ENCODE peak calls at places on chromosomes 12 and 14, in five cellular contexts. S is testis, O is IMR-90, I is H1, Y is gastrocnemius medialis. Q is an unnamed sample.

GRCh38 chr12:27207626-27208413 is 36.3 kb upstream of the STK38L start:
- DNase-seq in O (peak), I (no peak), Y (no peak), S (no peak), Q (no peak)

GRCh38 chr14:43900173-43900655 is 606.9 kb downstream of the FSCB start:
- DNase-seq in O (no peak), I (no peak), Y (no peak), S (no peak), Q (no peak)

GRCh38 chr12:58654021-58654420 is 266.3 kb downstream of the LRIG3 start:
- DNase-seq in S (no peak), I (no peak), O (no peak), Y (no peak), Q (no peak)

GRCh38 chr14:52481864-52482263 is 70.4 kb downstream of the TXNDC16 start:
- DNase-seq in S (no peak), I (no peak), O (no peak), Y (no peak), Q (no peak)

GRCh38 chr12:91877022-91877421 is 268.6 kb downstream of the BTG1 start:
- DNase-seq in Y (peak), S (peak), I (no peak), O (peak), Q (no peak)

GRCh38 chr14:96634896-96635295 is 132.7 kb downstream of the PAPOLA start:
- DNase-seq in S (no peak), I (peak), O (no peak), Y (no peak), Q (no peak)

GRCh38 chr14:103260629-103261124 is 73.4 kb upstream of the EIF5 start:
- DNase-seq in Y (no peak), I (peak), O (peak), S (peak), Q (no peak)

GRCh38 chr12:53320352-53321195 is 836 bp downstream of the AAAS start:
- DNase-seq in S (no peak), Y (no peak), I (no peak), O (no peak), Q (no peak)

GRCh38 chr12:44873898-44874297 is 2.2 kb downstream of the NELL2 start:
- DNase-seq in S (no peak), Y (no peak), O (peak), I (no peak), Q (no peak)

GRCh38 chr12:111605931-111606625 is 7.0 kb upstream of the ATXN2 start:
- DNase-seq in I (no peak), S (no peak), O (no peak), Y (no peak), Q (no peak)

GRCh38 chr12:51262758-51263177 is 7.4 kb downstream of the SMAGP start:
- DNase-seq in O (peak), I (peak), S (peak), Y (no peak), Q (no peak)

GRCh38 chr14:20436363-20436755 is 393 bp upstream of the KLHL33 start:
- DNase-seq in S (no peak), Y (no peak), O (peak), I (no peak), Q (peak)

GRCh38 chr14:60657609-60657983 is 8.3 kb upstream of the SIX1 start:
- DNase-seq in Y (no peak), O (no peak), I (no peak), S (no peak), Q (no peak)

GRCh38 chr12:110927545-110927944 is 7.2 kb upstream of the MYL2 start:
- DNase-seq in S (no peak), O (no peak), Y (no peak), I (no peak), Q (no peak)

GRCh38 chr12:58529897-58530296 is 390.4 kb downstream of the LRIG3 start:
- DNase-seq in O (peak), I (no peak), Y (no peak), S (no peak), Q (peak)

GRCh38 chr14:90281261-90281660 is 24.9 kb downstream of the PSMC1 start:
- DNase-seq in S (no peak), O (peak), I (no peak), Y (no peak), Q (peak)

GRCh38 chr14:67766035-67766680 is 50.2 kb downstream of the ZFYVE26 start:
- DNase-seq in Y (no peak), I (no peak), O (no peak), S (no peak), Q (no peak)

GRCh38 chr14:71658261-71658860 is 273.9 kb upstream of the RGS6 start:
- DNase-seq in S (no peak), O (no peak), Y (no peak), I (no peak), Q (no peak)

GRCh38 chr12:119949145-119949544 is 39.9 kb upstream of the BICDL1 start:
- DNase-seq in S (no peak), O (no peak), I (no peak), Y (no peak), Q (no peak)

GRCh38 chr12:108799528-108800243 is 57.7 kb downstream of the SSH1 start:
- DNase-seq in Y (no peak), I (no peak), S (no peak), O (no peak), Q (no peak)

GRCh38 chr12:64609543-64610091 is 678 bp upstream of the RASSF3 start:
- DNase-seq in S (no peak), O (peak), I (no peak), Y (no peak), Q (no peak)

GRCh38 chr14:92659765-92660561 is 88.5 kb downstream of the LGMN start:
- DNase-seq in O (no peak), S (peak), I (no peak), Y (peak), Q (peak)

GRCh38 chr12:68789144-68789878 is 18.7 kb upstream of the MDM2 start:
- DNase-seq in Y (no peak), I (no peak), S (no peak), O (no peak), Q (peak)

GRCh38 chr12:114858388-114859146 is 174.6 kb upstream of the TBX3 start:
- DNase-seq in O (no peak), I (no peak), S (no peak), Y (no peak), Q (no peak)

GRCh38 chr14:36317650-36318049 is 2.8 kb downstream of the MBIP start:
- DNase-seq in S (no peak), O (peak), Y (no peak), I (no peak), Q (no peak)

GRCh38 chr12:66587912-66588311 is 91.0 kb downstream of the GRIP1 start:
- DNase-seq in O (peak), S (no peak), Y (no peak), I (no peak), Q (no peak)

GRCh38 chr12:87924149-87924548 is 105.1 kb downstream of the C12orf50 start:
- DNase-seq in O (peak), S (no peak), Y (no peak), I (no peak), Q (no peak)

GRCh38 chr12:40911676-40912075 is 219.4 kb downstream of the CNTN1 start:
- DNase-seq in Y (no peak), O (no peak), S (no peak), I (no peak), Q (no peak)

GRCh38 chr14:77498984-77499527 is 440 bp upstream of the ISM2 start:
- DNase-seq in Y (no peak), O (no peak), I (peak), S (peak), Q (no peak)

GRCh38 chr12:53836119-53836655 is 84.4 kb upstream of the CISTR start:
- DNase-seq in I (no peak), S (no peak), O (no peak), Y (no peak), Q (no peak)

GRCh38 chr12:131087302-131087818 is 133.7 kb downstream of the ADGRD1 start:
- DNase-seq in Y (no peak), I (no peak), O (no peak), S (no peak), Q (no peak)

GRCh38 chr14:31934767-31935266 is 142.3 kb upstream of the ARHGAP5 start:
- DNase-seq in Y (no peak), S (peak), O (peak), I (no peak), Q (peak)

GRCh38 chr12:113006641-113007040 is 28.3 kb downstream of the OAS2 start:
- DNase-seq in S (no peak), Y (no peak), O (no peak), I (no peak), Q (no peak)

GRCh38 chr14:45251912-45252311 is 1.1 kb downstream of the MIS18BP1 start:
- DNase-seq in O (peak), Y (no peak), S (no peak), I (no peak), Q (no peak)

GRCh38 chr12:124862768-124863408 is 776 bp downstream of the SCARB1 start:
- DNase-seq in S (peak), I (no peak), Y (no peak), O (no peak), Q (no peak)

GRCh38 chr14:39005044-39005736 is 97.8 kb downstream of the SEC23A start:
- DNase-seq in Y (no peak), I (no peak), S (no peak), O (peak), Q (no peak)

GRCh38 chr12:1518763-1519516 is 75.4 kb downstream of the FBXL14 start:
- DNase-seq in I (no peak), Y (no peak), O (peak), S (no peak), Q (no peak)

GRCh38 chr12:5088586-5089264 is 45.0 kb downstream of the KCNA5 start:
- DNase-seq in I (no peak), O (peak), Y (no peak), S (no peak), Q (no peak)

GRCh38 chr12:27552886-27553560 is 29.0 kb downstream of the PPFIBP1 start:
- DNase-seq in I (no peak), Y (no peak), S (peak), O (peak), Q (no peak)

GRCh38 chr12:3077572-3078081 is 448 bp downstream of the TSPAN9 start:
- DNase-seq in S (peak), I (peak), Y (no peak), O (peak), Q (no peak)

GRCh38 chr12:3075315-3075714 is 1.9 kb upstream of the TSPAN9 start:
- DNase-seq in I (no peak), O (no peak), S (no peak), Y (no peak), Q (no peak)

GRCh38 chr12:3078086-3078820 is 1.1 kb downstream of the TSPAN9 start:
- DNase-seq in S (no peak), Y (no peak), I (no peak), O (no peak), Q (no peak)

GRCh38 chr12:3073438-3074255 is 3.5 kb upstream of the TSPAN9 start:
- DNase-seq in S (peak), O (peak), Y (peak), I (peak), Q (peak)

DNA sequence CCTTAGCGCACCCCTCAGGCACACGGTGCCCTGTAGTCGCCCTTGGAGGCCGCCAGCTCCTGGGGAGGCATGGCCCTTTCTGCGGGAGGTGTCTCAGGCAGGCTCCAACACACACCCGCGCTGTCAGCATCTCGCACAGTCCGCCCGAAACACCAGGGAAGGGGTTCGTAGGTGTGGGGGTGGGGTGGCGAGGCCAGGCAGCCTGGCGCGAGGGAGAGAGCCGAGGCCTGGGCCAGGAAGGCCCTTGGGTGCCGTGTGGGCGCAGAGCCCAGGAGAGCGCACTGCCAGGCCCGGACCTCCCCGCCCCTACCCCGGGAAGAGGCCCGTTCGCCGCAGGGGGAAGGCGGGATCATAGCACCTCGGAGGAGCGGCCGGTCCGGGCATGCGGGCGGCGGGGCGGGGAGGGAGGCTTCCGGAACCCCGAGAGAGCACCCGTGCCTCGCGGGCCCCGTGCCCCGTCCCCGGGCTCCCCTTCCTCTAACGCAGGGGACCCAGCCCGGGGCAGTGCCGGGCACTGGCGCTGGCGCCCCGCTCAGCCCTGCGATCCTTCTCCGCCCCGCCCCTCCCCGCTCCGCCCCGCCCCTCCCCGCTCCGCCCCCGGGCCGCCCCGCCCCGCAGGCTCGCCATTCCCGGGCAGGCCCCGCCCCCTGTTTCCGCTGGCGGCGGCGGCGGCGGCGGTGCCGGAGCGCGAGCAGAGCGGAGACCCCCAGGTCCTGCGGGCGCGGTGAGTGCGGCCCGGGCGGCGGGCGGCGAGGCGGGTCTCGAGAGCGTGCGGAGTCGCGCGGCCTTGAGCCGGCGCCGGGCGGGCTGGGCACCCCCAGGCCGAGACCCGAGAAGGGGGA is at the start of gene TSPAN9:
- DNase-seq in O (peak), Y (peak), S (peak), I (peak), Q (peak)
- TF ChIP-seq POLR2A in O (peak), Y (peak), S (no peak), I (peak), Q (no peak)

DNA sequence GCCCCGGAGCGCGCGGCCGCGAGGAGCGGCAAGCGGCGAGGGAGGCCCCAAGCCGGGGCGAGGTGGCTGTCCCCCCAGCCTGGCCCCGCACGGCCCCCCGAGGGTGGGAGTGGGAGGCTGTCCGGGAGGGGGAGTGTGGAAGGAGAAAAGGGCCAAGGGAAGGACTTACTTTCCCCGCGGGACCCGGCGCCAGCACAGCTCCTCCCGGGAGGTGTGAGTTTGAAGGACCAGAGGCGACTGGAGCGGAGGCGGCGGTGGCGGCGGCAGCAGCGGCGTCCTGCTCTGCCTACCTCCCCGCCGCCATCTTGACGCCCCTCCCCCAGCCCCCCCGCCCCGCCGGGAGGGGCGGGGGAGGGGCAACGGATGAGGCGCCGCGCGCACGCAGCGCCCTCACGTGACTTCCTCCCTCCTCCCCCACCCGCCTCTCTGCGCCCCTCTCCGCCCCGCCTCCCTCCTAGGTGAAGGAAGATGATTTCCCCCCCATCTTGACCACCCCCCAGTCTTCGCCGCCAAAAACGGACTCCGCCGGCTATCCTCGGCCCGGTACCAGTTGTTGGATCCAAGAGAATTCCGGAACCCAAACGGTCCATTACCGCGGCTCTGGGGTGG is at the start of gene SBNO1:
- DNase-seq in Y (peak), S (peak), I (no peak), O (peak), Q (peak)
- TF ChIP-seq POLR2A in Y (peak), S (peak), I (peak), O (peak), Q (peak)

GRCh38 chr14:98140862-98141261 is 1131.1 kb downstream of the BCL11B start:
- DNase-seq in Y (no peak), I (no peak), S (no peak), O (no peak), Q (no peak)

GRCh38 chr14:98143566-98143965 is 1128.4 kb downstream of the BCL11B start:
- DNase-seq in S (no peak), Y (no peak), I (no peak), O (no peak), Q (no peak)

GRCh38 chr14:98146416-98146815 is 1125.6 kb downstream of the BCL11B start:
- DNase-seq in S (no peak), I (no peak), O (no peak), Y (no peak), Q (no peak)

GRCh38 chr14:98144964-98145363 is 1127.0 kb downstream of the BCL11B start:
- DNase-seq in O (no peak), Y (no peak), S (no peak), I (no peak), Q (no peak)
- TF ChIP-seq POLR2A in O (no peak), Y (no peak), S (no peak), I (no peak), Q (no peak)

GRCh38 chr12:122327014-122327413 is 60.7 kb upstream of the VPS33A start:
- DNase-seq in S (no peak), Y (no peak), I (no peak), O (no peak), Q (no peak)
- TF ChIP-seq POLR2A in S (no peak), Y (no peak), I (no peak), O (no peak), Q (no peak)

GRCh38 chr12:56127485-56127887 is 581 bp upstream of the ESYT1 start:
- DNase-seq in S (no peak), Y (no peak), I (no peak), O (no peak), Q (no peak)

GRCh38 chr12:56128669-56129209 is 672 bp downstream of the ESYT1 start:
- DNase-seq in O (no peak), S (peak), Y (no peak), I (no peak), Q (peak)

GRCh38 chr12:56127888-56128668 is at the start of gene ESYT1:
- DNase-seq in I (peak), Y (peak), S (peak), O (peak), Q (peak)

GRCh38 chr12:56130876-56131275 is 2.8 kb downstream of the ESYT1 start:
- DNase-seq in Y (no peak), O (no peak), I (no peak), S (no peak), Q (no peak)

GRCh38 chr12:56129210-56129691 is 1.2 kb downstream of the ESYT1 start:
- DNase-seq in O (peak), S (peak), I (peak), Y (peak), Q (peak)
- TF ChIP-seq POLR2A in O (no peak), S (no peak), I (no peak), Y (peak), Q (no peak)

Q was measured in lower leg skin.